ENCODE peak calls at places on chromosomes 6 and 20, in ten cellular contexts. A is stimulated activated naive CD4-positive, alpha-beta T cell; R is neural crest cell; Q is right lobe of liver; Y is thyroid gland; V is amygdala; W is HT-29; G is fibroblast of lung; L is ELR; N is cardiac fibroblast. P is an unnamed sample.
A peak's percentile ranks its signal among the peaks of the same experiment; 100 is the strongest.

GRCh38 chr6:21609881-21610329 is 16.4 kb downstream of the SOX4 start:
- DNase-seq in A (no peak), R (no peak), Q (no peak), Y (no peak), V (no peak), W (no peak), G (no peak), L (no peak), N (no peak), P (no peak)

GRCh38 chr6:95574811-95575210 is 2.5 kb upstream of the MANEA start:
- DNase-seq in A (no peak), R (no peak), Q (no peak), Y (no peak), V (no peak), W (no peak), G (peak; percentile 84), L (peak; percentile 11), N (peak; percentile 79), P (no peak)

GRCh38 chr6:139240161-139241010 is 51.4 kb downstream of the TXLNB start:
- DNase-seq in A (no peak), R (no peak), Q (no peak), Y (peak; percentile 20), V (no peak), W (peak; percentile 23), G (peak; percentile 97), L (no peak), N (peak; percentile 89), P (no peak)

GRCh38 chr6:55033021-55033546 is 141.2 kb upstream of the HCRTR2 start:
- DNase-seq in A (no peak), R (no peak), Q (no peak), Y (no peak), V (no peak), W (no peak), G (peak; percentile 41), L (peak; percentile 50), N (no peak), P (no peak)

GRCh38 chr6:77456531-77457248 is 6.6 kb downstream of the HTR1B start:
- DNase-seq in A (no peak), R (no peak), Q (no peak), Y (no peak), V (no peak), W (no peak), G (peak; percentile 98), L (peak; percentile 99), N (peak; percentile 99), P (no peak)

GRCh38 chr6:108027054-108027453 is 47.5 kb downstream of the OSTM1 start:
- DNase-seq in A (no peak), R (no peak), Q (no peak), Y (no peak), V (no peak), W (no peak), G (no peak), L (no peak), N (no peak), P (no peak)

GRCh38 chr6:40754481-40755045 is 167.4 kb upstream of the LRFN2 start:
- DNase-seq in A (no peak), R (no peak), Q (no peak), Y (no peak), V (no peak), W (no peak), G (no peak), L (no peak), N (no peak), P (peak; percentile 15)

GRCh38 chr6:137631323-137631722 is 137.1 kb upstream of the OLIG3 start:
- DNase-seq in A (no peak), R (no peak), Q (no peak), Y (no peak), V (no peak), W (no peak), G (no peak), L (no peak), N (no peak), P (no peak)

GRCh38 chr20:62419759-62420158 is 7.6 kb downstream of the RBBP8NL start:
- DNase-seq in A (no peak), R (no peak), Q (no peak), Y (no peak), V (no peak), W (no peak), G (no peak), L (no peak), N (no peak), P (no peak)

GRCh38 chr6:111417946-111418345 is 65.1 kb downstream of the REV3L start:
- DNase-seq in A (no peak), R (no peak), Q (no peak), Y (no peak), V (no peak), W (no peak), G (no peak), L (peak; percentile 65), N (peak; percentile 39), P (no peak)

GRCh38 chr6:18323935-18324707 is 59.8 kb upstream of the DEK start:
- DNase-seq in A (no peak), R (peak; percentile 4), Q (no peak), Y (no peak), V (no peak), W (peak; percentile 77), G (peak; percentile 68), L (peak; percentile 80), N (peak; percentile 74), P (no peak)

GRCh38 chr6:146974346-146974745 is 229.9 kb upstream of the STXBP5 start:
- DNase-seq in A (no peak), R (no peak), Q (no peak), Y (no peak), V (no peak), W (no peak), G (no peak), L (no peak), N (no peak), P (no peak)

GRCh38 chr6:119628691-119629621 is 279.4 kb upstream of the MAN1A1 start:
- DNase-seq in A (no peak), R (no peak), Q (no peak), Y (no peak), V (no peak), W (no peak), G (no peak), L (peak; percentile 15), N (no peak), P (no peak)